ENCODE peak calls at places on chromosomes 5 and 9, in six cellular contexts. Q is ovary, K is hypothalamus, V is activated gamma-delta T cell, C is lower leg skin, A is activated T-cell treated with anti-CD3 and anti-CD28 coated beads for 24 hours. D is an unnamed sample.
A peak's percentile ranks its signal among the peaks of the same experiment; 100 is the strongest.

GRCh38 chr9:133839822-133840329 is 101.7 kb upstream of the SARDH start:
- DNase-seq in Q (no peak), K (no peak), V (no peak), C (no peak), A (no peak), D (peak; percentile 33)

GRCh38 chr9:107153336-107153735 is 129.7 kb upstream of the RAD23B start:
- DNase-seq in Q (no peak), K (no peak), V (no peak), C (no peak), A (no peak), D (no peak)

GRCh38 chr5:66440202-66440680 is 156.0 kb upstream of the MAST4 start:
- DNase-seq in Q (no peak), K (no peak), V (no peak), C (peak; percentile 58), A (peak; percentile 14), D (no peak)

GRCh38 chr5:9977070-9977469 is 272.6 kb downstream of the ATPSCKMT start:
- DNase-seq in Q (no peak), K (no peak), V (no peak), C (no peak), A (no peak), D (no peak)

GRCh38 chr9:129413537-129414376 is 207.1 kb downstream of the C9orf50 start:
- DNase-seq in Q (peak; percentile 100), K (peak; percentile 94), V (peak; percentile 97), C (peak; percentile 97), A (peak; percentile 98), D (peak; percentile 100)

GRCh38 chr5:93163010-93163663 is 417.9 kb downstream of the NR2F1-AS1 start:
- DNase-seq in Q (no peak), K (no peak), V (no peak), C (no peak), A (no peak), D (no peak)

GRCh38 chr9:75850459-75851200 is 39.8 kb upstream of the PCSK5 start:
- DNase-seq in Q (no peak), K (no peak), V (no peak), C (no peak), A (no peak), D (no peak)

GRCh38 chr5:39394946-39395345 is 29.8 kb downstream of the DAB2 start:
- DNase-seq in Q (no peak), K (no peak), V (no peak), C (peak; percentile 46), A (no peak), D (no peak)

GRCh38 chr9:98339987-98340564 is 84.6 kb upstream of the TBC1D2 start:
- DNase-seq in Q (no peak), K (no peak), V (no peak), C (no peak), A (no peak), D (no peak)

GRCh38 chr9:85224729-85225128 is 517.0 kb downstream of the AGTPBP1 start:
- DNase-seq in Q (no peak), K (no peak), V (no peak), C (no peak), A (no peak), D (no peak)

GRCh38 chr5:76025790-76026189 is 57.4 kb upstream of the SV2C start:
- DNase-seq in Q (no peak), K (no peak), V (no peak), C (no peak), A (no peak), D (no peak)

GRCh38 chr9:99197987-99198386 is 23.8 kb downstream of the ALG2 start:
- DNase-seq in Q (no peak), K (peak; percentile 8), V (no peak), C (no peak), A (no peak), D (no peak)

GRCh38 chr5:139637438-139638089 is 10.6 kb upstream of the CXXC5 start:
- DNase-seq in Q (peak; percentile 64), K (peak; percentile 80), V (peak; percentile 70), C (no peak), A (no peak), D (peak; percentile 82)

GRCh38 chr5:150255659-150256415 is 33.7 kb downstream of the CAMK2A start:
- DNase-seq in Q (no peak), K (no peak), V (no peak), C (no peak), A (no peak), D (no peak)

GRCh38 chr9:137745541-137745991 is 126.8 kb downstream of the EHMT1 start:
- DNase-seq in Q (no peak), K (no peak), V (no peak), C (no peak), A (no peak), D (no peak)

GRCh38 chr5:32004404-32004803 is 169.7 kb downstream of the GOLPH3 start:
- DNase-seq in Q (no peak), K (no peak), V (no peak), C (no peak), A (no peak), D (no peak)

GRCh38 chr5:43314724-43315123 is 1.5 kb upstream of the HMGCS1 start:
- DNase-seq in Q (no peak), K (no peak), V (no peak), C (no peak), A (no peak), D (no peak)

GRCh38 chr9:3433754-3434153 is 92.0 kb downstream of the RFX3 start:
- DNase-seq in Q (no peak), K (no peak), V (no peak), C (no peak), A (no peak), D (no peak)

GRCh38 chr5:114789773-114790402 is 379.8 kb downstream of the TRIM36 start:
- DNase-seq in Q (no peak), K (no peak), V (no peak), C (no peak), A (no peak), D (no peak)

GRCh38 chr9:93500571-93501298 is 47.4 kb upstream of the FAM120AOS start:
- DNase-seq in Q (no peak), K (no peak), V (no peak), C (no peak), A (no peak), D (no peak)

GRCh38 chr9:110255417-110256141 is 728 bp downstream of the TXN start:
- DNase-seq in Q (peak; percentile 50), K (peak; percentile 39), V (peak; percentile 24), C (peak; percentile 44), A (peak; percentile 39), D (peak; percentile 27)

GRCh38 chr5:83331842-83332241 is 139.7 kb upstream of the VCAN start:
- DNase-seq in Q (no peak), K (no peak), V (no peak), C (no peak), A (no peak), D (no peak)

GRCh38 chr5:128174951-128175350 is 91.4 kb downstream of the SLC12A2 start:
- DNase-seq in Q (no peak), K (no peak), V (no peak), C (no peak), A (no peak), D (no peak)

GRCh38 chr9:22208846-22209585 is 199.9 kb upstream of the CDKN2B start:
- DNase-seq in Q (no peak), K (no peak), V (no peak), C (no peak), A (no peak), D (no peak)

GRCh38 chr5:124210106-124210918 is 536.1 kb downstream of the ZNF608 start:
- DNase-seq in Q (no peak), K (no peak), V (no peak), C (no peak), A (no peak), D (no peak)

GRCh38 chr9:29214162-29214520 is 1640.9 kb upstream of the C9orf72 start:
- DNase-seq in Q (no peak), K (no peak), V (no peak), C (no peak), A (no peak), D (no peak)

GRCh38 chr5:107469485-107469884 is 201.3 kb downstream of the EFNA5 start:
- DNase-seq in Q (no peak), K (no peak), V (no peak), C (no peak), A (no peak), D (no peak)

GRCh38 chr5:176183321-176184074 is 54.7 kb upstream of the SIMC1 start:
- DNase-seq in Q (no peak), K (no peak), V (no peak), C (no peak), A (no peak), D (no peak)

GRCh38 chr5:145931718-145932117 is 4.7 kb upstream of the SH3RF2 start:
- DNase-seq in Q (no peak), K (no peak), V (no peak), C (no peak), A (no peak), D (no peak)

GRCh38 chr5:28012538-28012937 is 974.2 kb upstream of the CDH9 start:
- DNase-seq in Q (no peak), K (no peak), V (no peak), C (no peak), A (no peak), D (no peak)

GRCh38 chr9:81787747-81788632 is 98.6 kb upstream of the TLE1 start:
- DNase-seq in Q (peak; percentile 20), K (no peak), V (no peak), C (no peak), A (no peak), D (peak; percentile 7)